ENCODE peak calls at places on chromosomes 4 and X, in nine cellular contexts. C is endothelial cell of umbilical vein, J is Peyer's patch, L is cardiac muscle cell, N is neural progenitor cell, O is tibial artery, B is PC-3, F is uterus, Y is right atrium auricular region. X is an unnamed sample.

GRCh38 chr4:87614292-87614890 is 6.1 kb downstream of the DSPP start:
- DNase-seq in B (no peak), O (no peak), N (no peak), C (no peak), L (no peak), J (no peak), F (no peak), Y (no peak), X (no peak)

GRCh38 chr4:2787230-2788100 is 5.4 kb upstream of the SH3BP2 start:
- DNase-seq in L (no peak), C (no peak), B (no peak), Y (no peak), O (peak; percentile 55), F (no peak), N (no peak), J (peak; percentile 82), X (no peak)

GRCh38 chrX:274904-275475 is 6.2 kb upstream of the PLCXD1 start:
- DNase-seq in O (peak; percentile 43), F (no peak), J (no peak), Y (no peak), C (no peak), L (peak; percentile 60), N (peak; percentile 80), B (no peak), X (peak; percentile 23)

GRCh38 chrX:129310000-129310399 is 213.3 kb downstream of the SMARCA1 start:
- DNase-seq in C (no peak), B (no peak), O (no peak), J (no peak), Y (no peak), F (no peak), L (no peak), N (no peak), X (no peak)

GRCh38 chrX:153865321-153865580 is 20.7 kb downstream of the L1CAM start:
- DNase-seq in F (no peak), O (no peak), N (no peak), C (no peak), Y (no peak), J (no peak), L (no peak), B (no peak), X (no peak)

GRCh38 chr4:40335508-40335860 is 351 bp downstream of the CHRNA9 start:
- DNase-seq in L (peak; percentile 46), O (no peak), J (no peak), Y (no peak), B (peak; percentile 24), F (no peak), C (no peak), N (no peak), X (no peak)

GRCh38 chr4:8229341-8229975 is 30.4 kb downstream of the SH3TC1 start:
- DNase-seq in B (no peak), F (no peak), Y (no peak), L (no peak), N (no peak), O (no peak), J (no peak), C (no peak), X (no peak)

GRCh38 chr4:6349896-6350295 is 80.2 kb downstream of the WFS1 start:
- DNase-seq in N (no peak), J (no peak), F (no peak), O (no peak), L (peak; percentile 18), B (no peak), Y (no peak), C (no peak), X (no peak)

GRCh38 chr4:1500231-1500965 is 94.2 kb upstream of the NKX1-1 start:
- DNase-seq in F (no peak), L (no peak), O (no peak), B (no peak), C (no peak), N (no peak), J (no peak), Y (no peak), X (no peak)

GRCh38 chr4:183249854-183250253 is 70.2 kb downstream of the CLDN22 start:
- DNase-seq in B (peak; percentile 50), N (peak; percentile 52), C (peak; percentile 52), F (no peak), J (no peak), O (no peak), L (peak; percentile 63), Y (no peak), X (peak; percentile 40)

GRCh38 chr4:11512861-11513260 is 84.2 kb upstream of the HS3ST1 start:
- DNase-seq in Y (no peak), O (no peak), N (no peak), C (no peak), B (no peak), F (no peak), L (no peak), J (no peak), X (peak; percentile 14)

GRCh38 chr4:137310593-137311490 is 221.5 kb downstream of the PCDH18 start:
- DNase-seq in J (no peak), L (peak; percentile 87), N (no peak), F (no peak), C (no peak), Y (no peak), O (no peak), B (peak; percentile 36), X (peak; percentile 33)

GRCh38 chr4:55347610-55348228 is 1.7 kb downstream of the SRD5A3 start:
- DNase-seq in Y (no peak), F (no peak), C (no peak), J (no peak), B (peak; percentile 42), L (no peak), N (no peak), O (no peak), X (no peak)

GRCh38 chrX:2425281-2426071 is 75.3 kb downstream of the DHRSX start:
- DNase-seq in Y (no peak), O (no peak), B (no peak), L (no peak), N (no peak), F (no peak), C (no peak), J (no peak), X (no peak)

GRCh38 chrX:143632625-143633387 is 3.1 kb downstream of the SLITRK4 start:
- DNase-seq in C (no peak), F (no peak), O (peak; percentile 29), N (peak; percentile 2), Y (no peak), J (no peak), L (peak; percentile 80), B (peak; percentile 22), X (no peak)

GRCh38 chr4:38306482-38307071 is 346.4 kb downstream of the PTTG2 start:
- DNase-seq in J (no peak), F (no peak), O (no peak), N (no peak), L (no peak), Y (no peak), B (no peak), C (no peak), X (no peak)

GRCh38 chr4:153679476-153679875 is 4.6 kb upstream of the TLR2 start:
- DNase-seq in J (no peak), C (no peak), B (no peak), F (no peak), Y (no peak), L (no peak), N (no peak), O (no peak), X (no peak)

GRCh38 chr4:153683763-153684181 is 308 bp upstream of the TLR2 start:
- DNase-seq in O (no peak), J (no peak), B (no peak), Y (no peak), F (no peak), C (no peak), N (no peak), L (no peak), X (no peak)

GRCh38 chr4:153684182-153685073 is at the start of gene TLR2:
- DNase-seq in B (peak; percentile 43), J (peak; percentile 51), C (peak; percentile 17), N (peak; percentile 78), Y (peak; percentile 79), F (peak; percentile 30), L (peak; percentile 26), O (peak; percentile 77), X (no peak)
- H3K27me3 ChIP-seq in B (no peaks in the 10 kb centered on the region), J (no peaks in the 10 kb centered on the region), C (peaks cover 45% of the 10 kb centered on the region), N (peaks cover 52% of the 10 kb centered on the region), Y (peaks cover 6% of the 10 kb centered on the region), F (no peaks in the 10 kb centered on the region), L (peaks cover 42% of the 10 kb centered on the region), O (no peaks in the 10 kb centered on the region), X (no peaks in the 10 kb centered on the region)

DNA sequence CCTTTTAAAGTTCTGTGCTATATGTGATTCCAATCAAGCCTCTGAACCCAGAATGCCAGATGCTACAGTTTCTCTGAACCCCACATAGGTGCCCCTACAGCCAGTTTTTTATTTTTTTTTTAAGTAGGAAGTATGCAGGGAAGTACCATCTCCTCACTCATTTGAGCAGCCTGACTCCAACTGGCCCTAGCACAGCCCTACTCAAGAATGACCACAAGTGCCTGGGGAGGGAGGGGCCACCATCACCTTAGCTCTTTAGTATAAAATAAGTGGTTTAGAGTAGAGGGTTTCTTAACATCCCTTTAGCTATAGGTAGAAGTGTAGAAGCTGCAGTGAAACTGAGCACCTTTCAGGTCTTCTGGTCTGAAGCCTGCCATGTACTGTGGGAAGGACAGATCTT is 14.4 kb downstream of the MSN start:
- DNase-seq in N (no peak), F (no peak), Y (no peak), J (no peak), O (no peak), B (no peak), L (no peak), C (no peak), X (no peak)
- H3K4me1 ChIP-seq in N (no peaks in the 10 kb centered on the region), F (no peaks in the 10 kb centered on the region), Y (no peaks in the 10 kb centered on the region), J (no peaks in the 10 kb centered on the region), O (peaks cover 23% of the 10 kb centered on the region), B (peaks cover 44% of the 10 kb centered on the region), L (no peaks in the 10 kb centered on the region), C (peaks cover 65% of the 10 kb centered on the region), X (peaks cover 2% of the 10 kb centered on the region)

GRCh38 chr4:186104114-186104894 is at the start of gene FAM149A:
- DNase-seq in B (no peak), Y (no peak), L (peak; percentile 14), J (peak; percentile 38), C (no peak), F (peak; percentile 53), O (peak; percentile 38), N (peak; percentile 57), X (no peak)
- H3K27me3 ChIP-seq in B (peaks cover 60% of the 10 kb centered on the region), Y (no peaks in the 10 kb centered on the region), L (peaks cover 40% of the 10 kb centered on the region), J (no peaks in the 10 kb centered on the region), C (peaks cover 33% of the 10 kb centered on the region), F (peaks cover 3% of the 10 kb centered on the region), O (peaks cover 14% of the 10 kb centered on the region), N (peaks cover 40% of the 10 kb centered on the region), X (no peaks in the 10 kb centered on the region)

GRCh38 chr4:118742050-118742449 is 56.9 kb downstream of the METTL14 start:
- DNase-seq in B (no peak), Y (no peak), L (peak; percentile 51), N (no peak), O (no peak), C (no peak), J (no peak), F (no peak), X (no peak)

GRCh38 chr4:118745357-118745756 is 60.2 kb downstream of the METTL14 start:
- DNase-seq in N (no peak), C (peak; percentile 75), Y (no peak), O (no peak), F (no peak), L (peak; percentile 75), B (no peak), J (no peak), X (no peak)

GRCh38 chr4:118749347-118749988 is 64.3 kb downstream of the METTL14 start:
- DNase-seq in N (no peak), O (no peak), Y (no peak), C (no peak), B (no peak), L (no peak), J (no peak), F (no peak), X (no peak)

GRCh38 chr4:118743867-118744266 is 58.7 kb downstream of the METTL14 start:
- DNase-seq in C (no peak), F (no peak), L (no peak), J (no peak), N (no peak), B (no peak), Y (no peak), O (peak; percentile 39), X (no peak)

GRCh38 chr4:118746251-118746919 is 61.2 kb downstream of the METTL14 start:
- DNase-seq in O (no peak), B (no peak), N (no peak), J (no peak), F (no peak), Y (no peak), C (no peak), L (peak; percentile 46), X (no peak)
- H3K4me1 ChIP-seq in O (peaks cover 23% of the 10 kb centered on the region), B (no peaks in the 10 kb centered on the region), N (no peaks in the 10 kb centered on the region), J (no peaks in the 10 kb centered on the region), F (no peaks in the 10 kb centered on the region), Y (no peaks in the 10 kb centered on the region), C (peaks cover 5% of the 10 kb centered on the region), L (peaks cover 25% of the 10 kb centered on the region), X (no peaks in the 10 kb centered on the region)

X was measured in SJCRH30.